ENCODE peak calls at places on chromosomes 6 and 20, in nine cellular contexts. O, P, X, U, D, T, S, B and V are unnamed samples. For H3K27me3, the result is how much of the 10 kb centered on the place peaks cover.

GRCh38 chr6:39415482-39415881 is 93.0 kb upstream of the KCNK16 start:
- DNase-seq in O (no peak), P (no peak), X (no peak), U (no peak), D (no peak), T (no peak), S (no peak), B (no peak), V (no peak)

GRCh38 chr20:8131598-8132014 is 460 bp upstream of the PLCB1 start:
- DNase-seq in O (peak), P (no peak), X (no peak), U (no peak), D (no peak), T (no peak), S (no peak), B (peak), V (no peak)

GRCh38 chr6:10526156-10526555 is 5.0 kb downstream of the GCNT2 start:
- DNase-seq in O (no peak), P (no peak), X (no peak), U (peak), D (no peak), T (no peak), S (no peak), B (no peak), V (no peak)

GRCh38 chr20:34637245-34638185 is 39.4 kb downstream of the PIGU start:
- DNase-seq in O (peak), P (no peak), X (no peak), U (no peak), D (peak), T (no peak), S (peak), B (no peak), V (no peak)

GRCh38 chr6:96420294-96420693 is 101.3 kb upstream of the UFL1 start:
- DNase-seq in O (no peak), P (no peak), X (no peak), U (no peak), D (no peak), T (no peak), S (no peak), B (peak), V (no peak)

GRCh38 chr20:37464173-37464572 is 56.9 kb upstream of the NNAT start:
- DNase-seq in O (no peak), P (no peak), X (no peak), U (no peak), D (no peak), T (no peak), S (no peak), B (no peak), V (no peak)

GRCh38 chr6:142372348-142372747 is 70.5 kb downstream of the ADGRG6 start:
- DNase-seq in O (peak), P (no peak), X (no peak), U (no peak), D (no peak), T (no peak), S (no peak), B (no peak), V (no peak)

GRCh38 chr6:117444600-117444999 is 18.9 kb upstream of the ROS1 start:
- DNase-seq in O (peak), P (no peak), X (no peak), U (no peak), D (no peak), T (no peak), S (no peak), B (no peak), V (no peak)

GRCh38 chr6:89242574-89243330 is 25.6 kb upstream of the GABRR1 start:
- DNase-seq in O (peak), P (no peak), X (no peak), U (peak), D (no peak), T (no peak), S (peak), B (peak), V (no peak)

GRCh38 chr6:76984572-76984971 is 478.7 kb downstream of the HTR1B start:
- DNase-seq in O (peak), P (no peak), X (no peak), U (no peak), D (no peak), T (no peak), S (no peak), B (no peak), V (no peak)

GRCh38 chr20:48285656-48286055 is 500.4 kb upstream of the SULF2 start:
- DNase-seq in O (no peak), P (no peak), X (no peak), U (no peak), D (no peak), T (no peak), S (no peak), B (no peak), V (no peak)

GRCh38 chr6:40038626-40039025 is 104.4 kb upstream of the MOCS1 start:
- DNase-seq in O (no peak), P (no peak), X (no peak), U (no peak), D (no peak), T (no peak), S (no peak), B (no peak), V (no peak)

DNA sequence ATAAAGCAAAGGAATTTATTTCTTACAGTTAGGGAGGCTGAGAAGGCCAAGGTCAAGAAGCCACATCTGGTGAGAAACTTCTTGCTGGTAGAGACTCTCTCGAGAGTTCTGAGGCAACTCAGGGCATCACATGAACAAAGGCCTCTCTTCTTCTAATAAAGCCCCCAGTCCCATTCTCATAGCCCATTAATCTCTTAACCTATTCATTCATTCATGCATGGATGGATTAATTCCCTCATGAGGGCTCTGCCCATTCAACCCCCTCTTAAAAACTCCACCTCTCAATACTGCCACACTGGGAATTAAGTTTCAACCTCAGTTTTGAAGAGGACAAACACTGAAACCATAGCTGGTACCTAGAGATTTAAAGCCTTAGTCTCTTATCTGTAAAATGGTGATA is 217.9 kb upstream of the SPTLC3 start:
- DNase-seq in O (no peak), P (no peak), X (no peak), U (no peak), D (no peak), T (no peak), S (no peak), B (no peak), V (no peak)
- H3K27me3 ChIP-seq in O (under half), P (under half), X (under half), U (under half), D (under half), T (under half), S (under half), B (under half), V (under half)

GRCh38 chr20:60787264-60787663 is 464.8 kb upstream of the CDH4 start:
- DNase-seq in O (no peak), P (no peak), X (no peak), U (no peak), D (no peak), T (no peak), S (no peak), B (no peak), V (no peak)

GRCh38 chr20:60786686-60787217 is 465.3 kb upstream of the CDH4 start:
- DNase-seq in O (no peak), P (no peak), X (no peak), U (no peak), D (no peak), T (no peak), S (no peak), B (no peak), V (no peak)

GRCh38 chr20:60784321-60784720 is 467.7 kb upstream of the CDH4 start:
- DNase-seq in O (no peak), P (no peak), X (no peak), U (no peak), D (no peak), T (no peak), S (no peak), B (no peak), V (no peak)

GRCh38 chr20:60788070-60788469 is 464.0 kb upstream of the CDH4 start:
- DNase-seq in O (no peak), P (no peak), X (no peak), U (no peak), D (no peak), T (no peak), S (no peak), B (no peak), V (no peak)

DNA sequence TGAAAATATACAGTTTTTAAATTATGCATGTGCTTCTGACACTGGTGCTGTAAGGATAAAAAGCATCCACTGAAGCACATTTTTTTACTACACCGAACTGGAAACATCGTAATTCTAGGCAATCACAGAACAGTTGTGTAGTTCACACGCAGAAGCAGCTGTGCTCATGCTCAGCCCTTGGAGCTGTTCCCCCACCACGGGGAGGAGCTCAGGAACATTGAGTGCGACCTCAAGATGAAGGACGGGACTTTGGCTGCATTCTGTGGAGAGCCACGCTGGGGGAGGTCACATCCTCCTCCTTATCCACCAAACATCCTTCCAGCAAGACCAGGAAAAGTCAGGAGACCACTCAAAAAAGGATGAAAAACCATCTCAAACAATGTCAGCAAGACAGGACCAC is 466.2 kb upstream of the CDH4 start:
- DNase-seq in O (no peak), P (no peak), X (no peak), U (no peak), D (no peak), T (no peak), S (no peak), B (no peak), V (no peak)
- H3K27ac ChIP-seq in O (no peak), P (no peak), X (no peak), U (no peak), D (no peak), T (no peak), S (no peak), B (no peak), V (no peak)

GRCh38 chr6:144416244-144416643 is 131.1 kb downstream of the UTRN start:
- DNase-seq in O (no peak), P (no peak), X (no peak), U (no peak), D (no peak), T (no peak), S (no peak), B (no peak), V (no peak)

GRCh38 chr6:144416773-144417172 is 131.6 kb downstream of the UTRN start:
- DNase-seq in O (peak), P (no peak), X (no peak), U (no peak), D (no peak), T (no peak), S (no peak), B (no peak), V (no peak)

GRCh38 chr6:144415835-144416237 is 130.7 kb downstream of the UTRN start:
- DNase-seq in O (peak), P (no peak), X (no peak), U (no peak), D (no peak), T (no peak), S (no peak), B (no peak), V (no peak)

GRCh38 chr6:144413418-144413817 is 128.3 kb downstream of the UTRN start:
- DNase-seq in O (peak), P (no peak), X (peak), U (no peak), D (no peak), T (no peak), S (no peak), B (no peak), V (no peak)

DNA sequence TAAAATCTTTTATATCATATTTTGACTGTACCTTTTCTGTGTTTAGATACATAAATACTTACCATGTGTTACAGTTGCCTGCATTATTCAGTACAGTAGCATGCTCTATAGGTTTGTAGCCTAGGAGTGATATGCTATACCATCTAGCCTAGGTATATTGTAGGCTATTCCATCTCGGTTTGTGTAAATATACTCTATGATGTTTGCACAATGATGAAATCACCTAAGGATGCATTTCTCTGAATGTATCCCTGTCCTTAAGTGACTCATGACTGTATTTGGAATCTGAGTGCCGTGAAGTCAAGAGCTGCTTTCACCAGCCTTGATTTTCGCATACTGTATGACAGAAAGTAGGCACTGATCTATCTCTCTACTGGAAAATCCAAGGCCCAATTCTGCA is 129.9 kb downstream of the UTRN start:
- DNase-seq in O (peak), P (no peak), X (no peak), U (no peak), D (no peak), T (no peak), S (no peak), B (no peak), V (no peak)
- H3K27me3 ChIP-seq in O (under half), P (under half), X (under half), U (under half), D (under half), T (under half), S (under half), B (under half), V (under half)

DNA sequence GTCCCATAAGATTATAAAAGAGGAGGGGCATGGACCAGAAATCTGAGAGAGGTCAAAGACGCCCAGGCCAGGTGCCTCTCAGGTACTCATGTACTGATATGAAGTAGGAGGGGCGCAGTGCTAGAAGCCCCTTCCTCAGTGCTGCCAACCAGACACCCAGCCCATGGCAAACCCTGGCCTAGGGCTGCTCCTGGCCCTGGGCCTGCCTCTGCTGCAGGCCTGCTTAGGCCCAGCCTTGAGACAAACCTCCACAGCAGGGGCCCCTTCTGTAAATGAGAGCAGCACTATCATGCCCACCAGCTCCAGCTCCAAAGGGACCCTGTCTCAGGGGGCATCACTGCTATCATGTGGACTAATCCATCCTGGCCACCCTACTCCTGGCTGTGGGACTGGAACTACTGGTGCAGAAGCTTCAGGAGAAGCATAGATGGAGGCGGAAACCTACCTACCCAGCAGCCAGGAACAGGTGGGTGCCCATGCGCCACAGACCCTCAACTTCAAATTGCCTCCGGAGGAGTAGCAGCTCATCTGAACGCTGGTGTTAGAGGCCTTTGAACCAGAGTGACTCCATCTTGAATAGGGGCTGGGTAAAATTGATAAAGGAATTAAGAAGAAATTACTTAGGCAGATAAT is 72.4 kb upstream of the LGSN start:
- DNase-seq in O (no peak), P (no peak), X (no peak), U (no peak), D (no peak), T (no peak), S (no peak), B (no peak), V (no peak)
- H3K27ac ChIP-seq in O (no peak), P (no peak), X (no peak), U (no peak), D (no peak), T (no peak), S (no peak), B (no peak), V (no peak)

GRCh38 chr6:43089874-43090556 is 13.9 kb downstream of the PTK7 start:
- DNase-seq in O (peak), P (no peak), X (no peak), U (no peak), D (no peak), T (no peak), S (no peak), B (no peak), V (peak)

GRCh38 chr6:43088654-43089056 is 12.5 kb downstream of the PTK7 start:
- DNase-seq in O (peak), P (no peak), X (no peak), U (no peak), D (no peak), T (no peak), S (no peak), B (no peak), V (no peak)

GRCh38 chr6:43083041-43083669 is 7.0 kb downstream of the PTK7 start:
- DNase-seq in O (no peak), P (no peak), X (no peak), U (no peak), D (no peak), T (no peak), S (no peak), B (no peak), V (no peak)

GRCh38 chr6:43089467-43089866 is 13.4 kb downstream of the PTK7 start:
- DNase-seq in O (no peak), P (no peak), X (no peak), U (no peak), D (no peak), T (no peak), S (peak), B (no peak), V (no peak)

DNA sequence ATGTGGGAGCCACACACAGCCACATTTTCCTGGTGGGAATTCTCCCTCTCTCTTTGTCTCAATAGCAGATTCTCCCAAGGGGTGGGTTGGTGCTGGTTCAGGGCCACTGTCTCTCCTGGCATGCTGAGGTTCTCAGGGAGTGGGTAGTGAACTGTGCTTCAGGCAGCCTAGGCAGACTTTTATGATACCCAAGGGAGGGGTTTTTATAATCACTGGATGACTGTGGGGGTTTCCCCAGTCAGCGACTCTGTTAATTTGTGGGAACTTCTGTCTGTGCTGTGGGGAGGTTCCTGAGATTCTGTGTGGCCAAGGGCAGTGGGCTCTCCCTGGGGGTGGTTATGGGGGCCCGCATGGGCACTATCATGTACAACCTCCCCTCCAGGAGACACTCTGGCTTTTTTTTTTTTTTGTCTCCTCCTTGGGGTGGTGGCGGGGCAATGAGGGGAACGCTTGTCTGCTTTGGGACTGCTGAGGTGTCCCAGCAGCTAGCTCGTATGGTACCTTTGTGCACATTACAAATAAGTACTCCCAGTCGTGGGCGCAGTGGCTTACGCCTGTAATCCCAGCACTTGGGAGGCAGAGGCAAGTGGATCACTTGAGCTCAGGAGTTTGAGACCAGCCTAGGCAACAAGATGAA is 10.0 kb downstream of the PTK7 start:
- DNase-seq in O (no peak), P (no peak), X (no peak), U (peak), D (no peak), T (no peak), S (no peak), B (no peak), V (no peak)
- H3K27me3 ChIP-seq in O (under half), P (under half), X (under half), U (under half), D (under half), T (under half), S (under half), B (under half), V (under half)

GRCh38 chr6:163173741-163174140 is 240.8 kb upstream of the QKI start:
- DNase-seq in O (no peak), P (no peak), X (no peak), U (no peak), D (no peak), T (no peak), S (no peak), B (no peak), V (peak)

GRCh38 chr6:163175301-163175700 is 239.2 kb upstream of the QKI start:
- DNase-seq in O (no peak), P (no peak), X (no peak), U (no peak), D (no peak), T (no peak), S (no peak), B (no peak), V (no peak)

GRCh38 chr6:163169521-163169920 is 245.0 kb upstream of the QKI start:
- DNase-seq in O (no peak), P (no peak), X (no peak), U (no peak), D (no peak), T (no peak), S (no peak), B (no peak), V (peak)

GRCh38 chr6:163165922-163166321 is 248.6 kb upstream of the QKI start:
- DNase-seq in O (no peak), P (no peak), X (no peak), U (no peak), D (no peak), T (no peak), S (no peak), B (no peak), V (peak)

DNA sequence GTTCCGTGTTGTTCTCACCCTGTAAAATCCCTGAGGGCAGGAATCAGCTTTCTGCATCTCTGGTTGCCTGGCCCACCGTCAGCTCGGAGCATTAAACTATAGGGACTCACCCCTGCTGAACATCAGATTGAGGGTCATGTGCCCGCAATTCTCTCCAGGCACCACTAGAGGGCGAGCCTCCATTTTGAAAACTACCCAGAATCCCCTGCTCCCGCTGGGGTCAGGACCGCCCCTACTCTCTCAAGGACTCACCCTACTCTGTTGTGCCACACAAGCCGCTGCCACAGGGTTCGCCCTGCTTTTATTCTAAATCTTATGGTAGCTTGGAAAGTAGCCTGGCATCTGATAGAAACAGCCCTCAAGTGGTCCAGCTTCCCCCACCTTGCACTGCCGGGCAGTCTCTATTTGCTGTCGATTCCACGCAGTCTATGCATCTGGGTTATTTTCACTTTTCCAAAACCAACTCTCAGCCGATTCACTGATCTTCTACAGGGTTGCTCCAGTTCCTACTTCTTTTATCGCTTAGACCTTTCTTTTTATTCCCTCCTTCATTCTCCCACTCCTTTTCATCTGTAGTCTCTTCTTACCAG is 244.1 kb upstream of the QKI start:
- DNase-seq in O (no peak), P (no peak), X (no peak), U (peak), D (no peak), T (no peak), S (no peak), B (peak), V (peak)
- H3K27ac ChIP-seq in O (no peak), P (no peak), X (no peak), U (no peak), D (no peak), T (no peak), S (no peak), B (no peak), V (no peak)

GRCh38 chr6:85453052-85453451 is 3.2 kb downstream of the NT5E start:
- DNase-seq in O (no peak), P (no peak), X (no peak), U (no peak), D (no peak), T (no peak), S (no peak), B (no peak), V (no peak)
- H3K27me3 ChIP-seq in O (under half), P (under half), X (under half), U (under half), D (under half), T (half or more), S (under half), B (under half), V (under half)